ENCODE peak calls at places on chromosomes 3 and 15, in seven cellular contexts. Q is heart left ventricle; P is CD8-positive, alpha-beta memory T cell; R is substantia nigra; G is HepG2; C is H1; M is fibroblast of lung. W is an unnamed sample.

GRCh38 chr3:181741428-181741827 is 29.7 kb downstream of the SOX2 start:
- DNase-seq in P (no peak), Q (no peak), C (no peak), M (no peak), G (no peak), R (no peak), W (no peak)

GRCh38 chr3:5314897-5315296 is 127.4 kb downstream of the EDEM1 start:
- DNase-seq in G (no peak), M (peak; percentile 21), P (no peak), Q (no peak), C (no peak), R (no peak), W (no peak)

GRCh38 chr3:52534281-52535183 is 875 bp upstream of the NT5DC2 start:
- DNase-seq in Q (peak; percentile 29), C (no peak), R (no peak), M (peak; percentile 27), P (no peak), G (peak; percentile 75), W (no peak)

GRCh38 chr3:184716652-184717607 is 5.1 kb upstream of the MAGEF1 start:
- DNase-seq in R (no peak), M (peak; percentile 73), P (no peak), G (peak; percentile 12), C (peak; percentile 60), Q (no peak), W (no peak)

GRCh38 chr15:75921732-75922703 is 18.3 kb downstream of the FBXO22 start:
- DNase-seq in R (no peak), G (peak; percentile 51), M (peak; percentile 60), C (no peak), P (no peak), Q (peak; percentile 10), W (no peak)

GRCh38 chr3:110318108-110318507 is 753.5 kb upstream of the NECTIN3 start:
- DNase-seq in C (no peak), Q (no peak), R (no peak), P (no peak), G (no peak), M (peak; percentile 32), W (no peak)

GRCh38 chr3:71859128-71859519 is 74.2 kb upstream of the PROK2 start:
- DNase-seq in C (no peak), R (no peak), M (peak; percentile 1), Q (no peak), G (peak; percentile 16), P (no peak), W (no peak)

GRCh38 chr3:129107793-129108192 is 13.8 kb downstream of the RAB43 start:
- DNase-seq in P (no peak), M (no peak), R (no peak), G (no peak), C (no peak), Q (no peak), W (peak; percentile 24)

GRCh38 chr3:69710153-69710977 is 28.9 kb upstream of the MITF start:
- DNase-seq in C (no peak), Q (no peak), M (peak; percentile 82), P (no peak), R (no peak), G (no peak), W (no peak)

GRCh38 chr3:43091481-43091880 is 14.4 kb downstream of the POMGNT2 start:
- DNase-seq in Q (no peak), G (no peak), C (no peak), R (no peak), M (no peak), P (no peak), W (no peak)

GRCh38 chr3:58899953-58900298 is 149.9 kb downstream of the CFAP20DC start:
- DNase-seq in Q (no peak), R (no peak), M (peak; percentile 30), P (no peak), C (no peak), G (no peak), W (no peak)

GRCh38 chr3:107184375-107184774 is 192.9 kb upstream of the CCDC54 start:
- DNase-seq in M (peak; percentile 16), Q (no peak), C (no peak), R (no peak), P (no peak), G (no peak), W (no peak)

GRCh38 chr15:89648106-89649012 is 6.9 kb downstream of the KIF7 start:
- DNase-seq in R (no peak), Q (no peak), C (peak; percentile 46), P (peak; percentile 36), G (no peak), M (no peak), W (no peak)

GRCh38 chr15:71103102-71103676 is 12.1 kb upstream of the THSD4 start:
- DNase-seq in R (no peak), M (peak; percentile 54), G (peak; percentile 15), C (peak; percentile 34), P (no peak), Q (no peak), W (no peak)

GRCh38 chr15:76038512-76038911 is 21.3 kb upstream of the TMEM266 start:
- DNase-seq in C (no peak), P (no peak), Q (no peak), M (no peak), G (no peak), R (no peak), W (no peak)

GRCh38 chr3:194148383-194148782 is 12.4 kb downstream of the HES1 start:
- DNase-seq in G (no peak), R (no peak), C (no peak), Q (no peak), M (peak; percentile 75), P (no peak), W (no peak)

GRCh38 chr3:187788984-187789857 is 44.0 kb upstream of the BCL6 start:
- DNase-seq in C (no peak), Q (no peak), R (no peak), G (no peak), P (no peak), M (no peak), W (no peak)

GRCh38 chr3:157089455-157090221 is 70.3 kb downstream of the CCNL1 start:
- DNase-seq in C (no peak), M (no peak), P (no peak), Q (peak; percentile 63), R (no peak), G (no peak), W (peak; percentile 52)

GRCh38 chr3:38040400-38040799 is 1.4 kb downstream of the DLEC1 start:
- DNase-seq in G (no peak), R (no peak), M (no peak), P (no peak), Q (no peak), C (no peak), W (no peak)

GRCh38 chr15:76993114-76993715 is 1.7 kb upstream of the PSTPIP1 start:
- DNase-seq in M (no peak), R (no peak), C (no peak), G (no peak), P (peak; percentile 36), Q (no peak), W (no peak)

GRCh38 chr3:23431759-23432158 is 228.6 kb downstream of the UBE2E2 start:
- DNase-seq in P (no peak), Q (no peak), M (peak; percentile 43), C (no peak), R (no peak), G (no peak), W (no peak)

GRCh38 chr3:133662256-133662773 is 574 bp upstream of the TOPBP1 start:
- DNase-seq in Q (no peak), C (no peak), G (peak; percentile 71), P (no peak), M (peak; percentile 50), R (no peak), W (no peak)

DNA sequence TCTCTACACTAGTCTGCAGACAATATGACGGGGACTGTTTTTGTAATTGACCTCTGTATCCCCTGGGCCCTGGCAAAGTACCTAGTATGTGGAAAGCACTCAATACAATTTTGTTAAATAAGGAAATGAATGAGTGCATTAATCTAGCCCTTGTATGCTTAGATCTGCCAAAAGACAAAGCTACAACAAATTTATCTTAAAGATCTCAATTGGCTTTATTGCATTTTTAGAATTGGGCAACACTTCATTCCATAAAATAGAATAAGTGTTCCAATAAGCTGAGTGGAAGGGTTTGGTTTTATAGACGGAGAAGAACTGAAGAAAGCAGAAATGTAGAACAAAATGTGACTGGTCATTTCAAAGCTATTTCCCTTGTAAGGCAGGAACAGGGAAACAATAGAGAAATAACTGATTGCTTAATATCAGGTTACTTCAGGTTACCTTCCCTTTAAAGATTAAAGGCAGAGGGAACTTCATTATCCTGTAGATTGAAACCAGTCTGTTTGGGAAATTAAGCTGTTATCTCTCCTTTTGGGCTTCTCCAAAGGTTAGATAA is 108.3 kb upstream of the MME start:
- DNase-seq in Q (no peak), C (no peak), G (no peak), R (no peak), M (peak; percentile 56), P (no peak), W (no peak)
- H3K27ac ChIP-seq in Q (no peak overlapping the region), C (no peak overlapping the region), G (no peak overlapping the region), R (no peak overlapping the region), M (no peak overlapping the region), P (no peak overlapping the region), W (peak overlapping the region; percentile 22)

DNA sequence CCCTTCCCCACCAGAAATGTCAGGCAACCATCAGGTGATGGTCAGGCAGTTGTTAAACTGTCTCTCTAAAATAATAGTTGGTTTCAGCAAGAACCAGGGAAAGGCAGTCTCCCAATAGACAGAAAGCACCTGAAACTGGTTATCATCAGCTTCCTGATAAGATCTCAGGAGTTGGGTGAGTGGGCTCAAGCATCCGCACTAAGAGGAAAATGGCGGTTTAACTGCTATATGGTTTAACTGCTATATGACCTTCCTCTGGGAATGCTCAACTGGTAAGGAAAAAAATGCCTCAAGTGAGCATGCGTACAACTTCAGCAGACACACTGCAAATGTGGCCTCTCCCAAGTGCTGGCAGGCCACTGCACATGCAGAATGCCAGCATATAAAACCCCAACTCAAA is 240.8 kb upstream of the CMC1 start:
- DNase-seq in P (no peak), G (no peak), M (no peak), C (no peak), Q (no peak), R (no peak), W (no peak)
- H3K27ac ChIP-seq in P (no peak overlapping the region), G (no peak overlapping the region), M (no peak overlapping the region), C (no peak overlapping the region), Q (no peak overlapping the region), R (no peak overlapping the region), W (no peak overlapping the region)

DNA sequence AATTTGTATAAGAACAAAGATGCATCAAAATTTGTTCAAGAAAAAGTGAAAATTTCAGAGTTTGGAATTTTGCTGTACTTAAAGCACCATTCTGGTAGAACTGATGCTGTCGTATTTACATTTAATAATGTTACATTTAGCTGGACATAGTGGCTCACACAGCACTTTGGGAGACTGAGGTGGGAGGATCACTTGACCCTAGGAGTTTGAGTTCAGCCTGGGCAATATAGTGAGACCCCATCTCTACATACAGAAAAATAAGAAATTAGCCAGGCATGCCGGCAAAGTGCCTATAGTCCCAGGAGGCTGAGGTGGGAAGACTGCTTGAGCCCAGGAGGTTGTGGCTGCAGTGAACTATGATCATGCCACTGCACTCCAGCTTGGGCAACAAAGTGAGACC is 51.5 kb upstream of the SKIL start:
- DNase-seq in M (no peak), R (no peak), G (no peak), Q (no peak), C (no peak), P (no peak), W (no peak)
- H3K27ac ChIP-seq in M (no peak overlapping the region), R (no peak overlapping the region), G (no peak overlapping the region), Q (no peak overlapping the region), C (no peak overlapping the region), P (no peak overlapping the region), W (no peak overlapping the region)

DNA sequence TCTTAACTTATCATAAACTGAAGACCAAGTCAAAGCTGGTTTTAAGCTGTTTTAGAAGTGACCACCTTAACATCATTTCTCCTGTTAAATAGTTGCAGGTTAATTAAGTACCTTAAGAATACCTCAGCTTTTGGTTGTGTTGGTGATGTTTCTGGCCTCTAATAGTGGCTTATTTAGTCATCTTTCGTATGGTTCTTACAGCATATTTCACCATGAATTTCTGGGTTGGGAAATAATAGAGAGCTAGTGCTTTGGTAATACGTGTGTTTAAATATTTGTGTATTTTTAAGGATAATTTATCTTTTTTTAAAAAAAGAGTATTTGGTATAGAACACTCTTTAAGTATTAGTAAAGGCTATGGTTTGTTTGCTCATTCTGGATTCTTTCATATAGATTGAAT is 1.6 kb downstream of the RAB8B start:
- DNase-seq in M (no peak), P (no peak), C (no peak), R (no peak), G (no peak), Q (no peak), W (no peak)
- H3K27ac ChIP-seq in M (no peak overlapping the region), P (peak overlapping the region; percentile 75), C (no peak overlapping the region), R (no peak overlapping the region), G (no peak overlapping the region), Q (no peak overlapping the region), W (peak overlapping the region; percentile 58)